ENCODE peak calls at places on chromosomes 12 and 14, in eight cellular contexts. One of them, this sample, is unnamed.

GRCh38 chr12:54592316-54592715 is 3.9 kb upstream of the PPP1R1A start:
- DNase-seq in right atrium auricular region: no peak
- DNase-seq in CD8-positive, alpha-beta T cell: no peak
- DNase-seq in psoas muscle: no peak
- DNase-seq in MM.1S: no peak
- DNase-seq in H1: no peak
- DNase-seq in tibial nerve: no peak
- DNase-seq in heart right ventricle: no peak
- DNase-seq in this sample: no peak

GRCh38 chr12:1300460-1300859 is 293.9 kb downstream of the FBXL14 start:
- DNase-seq in CD8-positive, alpha-beta T cell: no peak
- DNase-seq in heart right ventricle: no peak
- DNase-seq in tibial nerve: no peak
- DNase-seq in right atrium auricular region: no peak
- DNase-seq in psoas muscle: no peak
- DNase-seq in MM.1S: no peak
- DNase-seq in H1: no peak
- DNase-seq in this sample: no peak

GRCh38 chr14:74525361-74525851 is 31.8 kb downstream of the ISCA2 start:
- DNase-seq in heart right ventricle: no peak
- DNase-seq in MM.1S: peak; percentile 10
- DNase-seq in H1: no peak
- DNase-seq in psoas muscle: no peak
- DNase-seq in tibial nerve: no peak
- DNase-seq in CD8-positive, alpha-beta T cell: no peak
- DNase-seq in right atrium auricular region: no peak
- DNase-seq in this sample: no peak

GRCh38 chr12:38720661-38721060 is 184.7 kb downstream of the CPNE8 start:
- DNase-seq in H1: no peak
- DNase-seq in CD8-positive, alpha-beta T cell: no peak
- DNase-seq in tibial nerve: no peak
- DNase-seq in MM.1S: no peak
- DNase-seq in right atrium auricular region: no peak
- DNase-seq in psoas muscle: no peak
- DNase-seq in heart right ventricle: no peak
- DNase-seq in this sample: no peak

GRCh38 chr12:103908877-103909276 is 21.3 kb upstream of the HSP90B1 start:
- DNase-seq in right atrium auricular region: no peak
- DNase-seq in H1: no peak
- DNase-seq in CD8-positive, alpha-beta T cell: no peak
- DNase-seq in MM.1S: no peak
- DNase-seq in psoas muscle: no peak
- DNase-seq in tibial nerve: no peak
- DNase-seq in heart right ventricle: no peak
- DNase-seq in this sample: no peak

GRCh38 chr12:27534060-27534764 is 10.2 kb downstream of the PPFIBP1 start:
- DNase-seq in psoas muscle: no peak
- DNase-seq in CD8-positive, alpha-beta T cell: no peak
- DNase-seq in tibial nerve: no peak
- DNase-seq in H1: no peak
- DNase-seq in MM.1S: no peak
- DNase-seq in right atrium auricular region: no peak
- DNase-seq in heart right ventricle: no peak
- DNase-seq in this sample: no peak

GRCh38 chr12:52360663-52361271 is 6.5 kb downstream of the KRT85 start:
- DNase-seq in CD8-positive, alpha-beta T cell: no peak
- DNase-seq in MM.1S: no peak
- DNase-seq in tibial nerve: no peak
- DNase-seq in H1: no peak
- DNase-seq in psoas muscle: no peak
- DNase-seq in right atrium auricular region: no peak
- DNase-seq in heart right ventricle: no peak
- DNase-seq in this sample: no peak

GRCh38 chr12:95859344-95859816 is 628 bp downstream of the SNRPF start:
- DNase-seq in MM.1S: no peak
- DNase-seq in heart right ventricle: no peak
- DNase-seq in tibial nerve: no peak
- DNase-seq in psoas muscle: no peak
- DNase-seq in H1: no peak
- DNase-seq in CD8-positive, alpha-beta T cell: no peak
- DNase-seq in right atrium auricular region: no peak
- DNase-seq in this sample: no peak

GRCh38 chr12:22409071-22409951 is 74.8 kb upstream of the ST8SIA1 start:
- DNase-seq in right atrium auricular region: no peak
- DNase-seq in tibial nerve: no peak
- DNase-seq in H1: no peak
- DNase-seq in CD8-positive, alpha-beta T cell: no peak
- DNase-seq in MM.1S: no peak
- DNase-seq in psoas muscle: no peak
- DNase-seq in heart right ventricle: no peak
- DNase-seq in this sample: no peak

GRCh38 chr12:119457251-119457650 is 122.7 kb downstream of the CCDC60 start:
- DNase-seq in right atrium auricular region: no peak
- DNase-seq in CD8-positive, alpha-beta T cell: no peak
- DNase-seq in heart right ventricle: no peak
- DNase-seq in psoas muscle: no peak
- DNase-seq in tibial nerve: no peak
- DNase-seq in MM.1S: no peak
- DNase-seq in H1: no peak
- DNase-seq in this sample: no peak

GRCh38 chr14:69663322-69663686 is 51.9 kb downstream of the SUSD6 start:
- DNase-seq in tibial nerve: no peak
- DNase-seq in heart right ventricle: no peak
- DNase-seq in CD8-positive, alpha-beta T cell: no peak
- DNase-seq in MM.1S: no peak
- DNase-seq in psoas muscle: no peak
- DNase-seq in H1: no peak
- DNase-seq in right atrium auricular region: no peak
- DNase-seq in this sample: no peak
- H3K4me1 ChIP-seq in tibial nerve: peaks cover 3% of the 10 kb centered on the region
- H3K4me1 ChIP-seq in heart right ventricle: peaks cover 87% of the 10 kb centered on the region
- H3K4me1 ChIP-seq in CD8-positive, alpha-beta T cell: peaks cover 19% of the 10 kb centered on the region
- H3K4me1 ChIP-seq in MM.1S: peaks cover 3% of the 10 kb centered on the region
- H3K4me1 ChIP-seq in psoas muscle: peaks cover 65% of the 10 kb centered on the region
- H3K4me1 ChIP-seq in H1: peaks cover 9% of the 10 kb centered on the region
- H3K4me1 ChIP-seq in right atrium auricular region: no peaks in the 10 kb centered on the region
- H3K4me1 ChIP-seq in this sample: peaks cover 55% of the 10 kb centered on the region

GRCh38 chr12:85949253-85949652 is 75.2 kb downstream of the NTS start:
- DNase-seq in CD8-positive, alpha-beta T cell: no peak
- DNase-seq in MM.1S: no peak
- DNase-seq in psoas muscle: no peak
- DNase-seq in heart right ventricle: no peak
- DNase-seq in H1: peak; percentile 36
- DNase-seq in tibial nerve: no peak
- DNase-seq in right atrium auricular region: no peak
- DNase-seq in this sample: no peak
- H3K27ac ChIP-seq in CD8-positive, alpha-beta T cell: no peak overlapping the region
- H3K27ac ChIP-seq in MM.1S: no peak overlapping the region
- H3K27ac ChIP-seq in psoas muscle: no peak overlapping the region
- H3K27ac ChIP-seq in heart right ventricle: no peak overlapping the region
- H3K27ac ChIP-seq in H1: peak overlapping the region; percentile 48
- H3K27ac ChIP-seq in tibial nerve: no peak overlapping the region
- H3K27ac ChIP-seq in right atrium auricular region: no peak overlapping the region
- H3K27ac ChIP-seq in this sample: no peak overlapping the region

DNA sequence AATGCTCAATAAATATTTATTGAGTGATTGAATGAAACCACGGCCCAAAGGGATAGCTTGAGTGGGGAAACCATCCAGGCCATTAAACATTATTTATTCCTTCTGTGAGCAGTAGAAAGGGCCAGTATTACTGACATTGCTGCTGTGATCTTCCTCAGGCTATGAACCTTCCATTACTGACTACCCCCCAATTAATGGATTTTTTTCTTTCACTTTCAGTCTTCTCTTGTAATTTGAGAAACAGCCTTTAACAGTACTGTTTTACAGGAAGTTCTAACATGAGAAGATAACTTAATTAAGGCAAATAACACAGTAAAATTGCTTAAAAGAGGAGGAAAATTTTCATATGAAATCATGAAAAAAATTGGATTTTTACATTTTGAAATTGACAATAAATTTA is 629.5 kb downstream of the TRHDE start:
- DNase-seq in right atrium auricular region: no peak
- DNase-seq in H1: no peak
- DNase-seq in MM.1S: peak; percentile 54
- DNase-seq in psoas muscle: no peak
- DNase-seq in heart right ventricle: no peak
- DNase-seq in CD8-positive, alpha-beta T cell: no peak
- DNase-seq in tibial nerve: no peak
- DNase-seq in this sample: no peak
- TF ChIP-seq CTCF in right atrium auricular region: no peak
- TF ChIP-seq CTCF in H1: no peak
- TF ChIP-seq CTCF in MM.1S: no peak
- TF ChIP-seq CTCF in psoas muscle: no peak
- TF ChIP-seq CTCF in heart right ventricle: no peak
- TF ChIP-seq CTCF in CD8-positive, alpha-beta T cell: no peak
- TF ChIP-seq CTCF in tibial nerve: no peak
- TF ChIP-seq CTCF in this sample: no peak

GRCh38 chr12:70241845-70242244 is 1.4 kb upstream of the CNOT2 start:
- DNase-seq in CD8-positive, alpha-beta T cell: no peak
- DNase-seq in H1: no peak
- DNase-seq in heart right ventricle: no peak
- DNase-seq in tibial nerve: no peak
- DNase-seq in MM.1S: no peak
- DNase-seq in right atrium auricular region: no peak
- DNase-seq in psoas muscle: no peak
- DNase-seq in this sample: no peak

GRCh38 chr12:70246580-70246979 is 3.3 kb downstream of the CNOT2 start:
- DNase-seq in tibial nerve: no peak
- DNase-seq in heart right ventricle: no peak
- DNase-seq in psoas muscle: no peak
- DNase-seq in CD8-positive, alpha-beta T cell: no peak
- DNase-seq in H1: no peak
- DNase-seq in MM.1S: no peak
- DNase-seq in right atrium auricular region: no peak
- DNase-seq in this sample: no peak

GRCh38 chr12:70242695-70243509 is at the start of gene CNOT2:
- DNase-seq in tibial nerve: peak; percentile 86
- DNase-seq in right atrium auricular region: peak; percentile 86
- DNase-seq in CD8-positive, alpha-beta T cell: peak; percentile 86
- DNase-seq in heart right ventricle: peak; percentile 90
- DNase-seq in MM.1S: peak; percentile 86
- DNase-seq in psoas muscle: peak; percentile 95
- DNase-seq in H1: peak; percentile 70
- DNase-seq in this sample: peak; percentile 91

GRCh38 chr12:70245458-70245857 is 2.2 kb downstream of the CNOT2 start:
- DNase-seq in MM.1S: no peak
- DNase-seq in psoas muscle: no peak
- DNase-seq in right atrium auricular region: no peak
- DNase-seq in H1: no peak
- DNase-seq in heart right ventricle: no peak
- DNase-seq in tibial nerve: no peak
- DNase-seq in CD8-positive, alpha-beta T cell: no peak
- DNase-seq in this sample: no peak

DNA sequence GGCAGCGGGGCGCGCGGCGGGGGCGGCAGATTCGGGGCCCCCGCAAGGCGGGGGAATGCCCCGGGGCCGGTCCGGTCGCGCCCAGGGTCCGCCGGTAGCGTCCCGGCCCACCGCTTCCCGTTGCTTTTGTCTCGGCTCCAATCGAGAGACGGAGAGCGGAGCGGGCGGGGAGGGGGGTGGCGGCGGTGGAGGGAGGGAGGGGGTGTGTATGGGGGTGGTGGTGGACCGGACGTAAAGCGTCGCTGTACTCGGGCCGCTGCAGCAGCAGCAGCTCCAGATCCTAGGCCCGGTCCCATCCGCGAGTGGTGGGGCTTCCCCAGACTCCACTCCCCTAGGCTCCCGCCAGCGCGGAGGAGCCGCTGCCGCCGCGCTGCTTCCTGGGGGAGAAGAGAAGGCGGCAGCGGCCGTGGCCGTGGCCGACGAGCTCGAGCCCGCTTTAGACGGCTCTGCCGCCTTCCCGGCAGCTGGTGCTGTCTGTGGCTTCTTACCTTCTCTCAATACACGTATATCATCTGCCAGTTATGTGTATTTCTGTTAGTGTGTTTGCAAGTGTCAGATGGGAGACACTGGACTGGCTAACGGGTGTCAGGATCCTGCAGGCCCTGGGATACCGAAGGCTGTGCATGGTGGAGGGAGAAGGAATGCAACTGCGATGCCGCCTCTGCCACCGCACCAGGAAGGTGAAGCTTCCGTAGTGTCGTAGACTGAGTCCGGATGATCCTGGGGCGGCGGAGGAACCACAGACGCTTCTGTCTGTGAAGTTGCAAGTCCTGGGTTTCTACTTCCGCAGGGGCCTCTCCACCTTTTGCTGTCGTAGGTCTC is 488 bp downstream of the CNOT2 start:
- DNase-seq in CD8-positive, alpha-beta T cell: peak; percentile 51
- DNase-seq in heart right ventricle: peak; percentile 71
- DNase-seq in H1: no peak
- DNase-seq in psoas muscle: peak; percentile 85
- DNase-seq in right atrium auricular region: no peak
- DNase-seq in MM.1S: peak; percentile 64
- DNase-seq in tibial nerve: peak; percentile 41
- DNase-seq in this sample: peak; percentile 63
- H3K4me1 ChIP-seq in CD8-positive, alpha-beta T cell: peaks cover 65% of the 10 kb centered on the region
- H3K4me1 ChIP-seq in heart right ventricle: peaks cover 45% of the 10 kb centered on the region
- H3K4me1 ChIP-seq in H1: no peaks in the 10 kb centered on the region
- H3K4me1 ChIP-seq in psoas muscle: peaks cover 53% of the 10 kb centered on the region
- H3K4me1 ChIP-seq in right atrium auricular region: no peaks in the 10 kb centered on the region
- H3K4me1 ChIP-seq in MM.1S: peaks cover 37% of the 10 kb centered on the region
- H3K4me1 ChIP-seq in tibial nerve: no peaks in the 10 kb centered on the region
- H3K4me1 ChIP-seq in this sample: peaks cover 3% of the 10 kb centered on the region

GRCh38 chr12:57057037-57057436 is 7.1 kb upstream of the MYO1A start:
- DNase-seq in heart right ventricle: no peak
- DNase-seq in right atrium auricular region: no peak
- DNase-seq in tibial nerve: no peak
- DNase-seq in psoas muscle: no peak
- DNase-seq in H1: no peak
- DNase-seq in CD8-positive, alpha-beta T cell: no peak
- DNase-seq in MM.1S: no peak
- DNase-seq in this sample: no peak
- H3K27ac ChIP-seq in heart right ventricle: no peak overlapping the region
- H3K27ac ChIP-seq in right atrium auricular region: no peak overlapping the region
- H3K27ac ChIP-seq in tibial nerve: no peak overlapping the region
- H3K27ac ChIP-seq in psoas muscle: no peak overlapping the region
- H3K27ac ChIP-seq in H1: no peak overlapping the region
- H3K27ac ChIP-seq in CD8-positive, alpha-beta T cell: no peak overlapping the region
- H3K27ac ChIP-seq in MM.1S: no peak overlapping the region
- H3K27ac ChIP-seq in this sample: no peak overlapping the region

DNA sequence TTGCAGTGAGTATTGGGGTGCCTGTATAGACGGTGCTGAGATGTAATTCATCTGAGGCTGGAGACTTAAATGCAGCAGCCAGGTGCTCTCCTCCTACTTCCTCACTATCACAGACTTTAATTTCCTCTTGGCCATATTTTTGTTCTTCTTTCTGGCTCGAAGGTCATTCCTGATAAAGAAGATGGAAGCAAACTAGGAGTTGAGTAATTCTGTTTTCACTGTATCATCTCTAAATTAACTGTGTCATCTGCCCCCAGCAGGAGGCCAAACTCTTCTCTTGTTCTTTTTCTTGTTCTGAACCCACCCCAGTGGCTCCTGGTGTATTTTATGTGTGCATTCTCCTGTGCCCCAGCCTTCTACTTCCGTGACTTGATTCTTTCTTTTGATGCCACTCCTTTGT is 141.7 kb upstream of the ARHGAP5 start:
- DNase-seq in H1: no peak
- DNase-seq in tibial nerve: no peak
- DNase-seq in psoas muscle: no peak
- DNase-seq in CD8-positive, alpha-beta T cell: no peak
- DNase-seq in heart right ventricle: no peak
- DNase-seq in right atrium auricular region: no peak
- DNase-seq in MM.1S: no peak
- DNase-seq in this sample: no peak
- TF ChIP-seq CTCF in H1: no peak
- TF ChIP-seq CTCF in tibial nerve: no peak
- TF ChIP-seq CTCF in psoas muscle: no peak
- TF ChIP-seq CTCF in CD8-positive, alpha-beta T cell: no peak
- TF ChIP-seq CTCF in heart right ventricle: no peak
- TF ChIP-seq CTCF in right atrium auricular region: no peak
- TF ChIP-seq CTCF in MM.1S: no peak
- TF ChIP-seq CTCF in this sample: no peak

GRCh38 chr12:131908082-131908715 is 13.8 kb downstream of the ULK1 start:
- DNase-seq in CD8-positive, alpha-beta T cell: no peak
- DNase-seq in tibial nerve: no peak
- DNase-seq in psoas muscle: peak; percentile 53
- DNase-seq in MM.1S: no peak
- DNase-seq in H1: no peak
- DNase-seq in heart right ventricle: no peak
- DNase-seq in right atrium auricular region: no peak
- DNase-seq in this sample: no peak
- H3K4me1 ChIP-seq in CD8-positive, alpha-beta T cell: peaks cover 8% of the 10 kb centered on the region
- H3K4me1 ChIP-seq in tibial nerve: no peaks in the 10 kb centered on the region
- H3K4me1 ChIP-seq in psoas muscle: peaks cover 34% of the 10 kb centered on the region
- H3K4me1 ChIP-seq in MM.1S: no peaks in the 10 kb centered on the region
- H3K4me1 ChIP-seq in H1: no peaks in the 10 kb centered on the region
- H3K4me1 ChIP-seq in heart right ventricle: peaks cover 41% of the 10 kb centered on the region
- H3K4me1 ChIP-seq in right atrium auricular region: no peaks in the 10 kb centered on the region
- H3K4me1 ChIP-seq in this sample: no peaks in the 10 kb centered on the region